ENCODE peak calls at places on chromosome 14, in seven cellular contexts. D, Z, E, C, G, P and O are unnamed samples.

GRCh38 chr14:101120636-101121398 is 217.3 kb upstream of the RTL1 start:
- DNase-seq in D (no peak), Z (no peak), E (peak; percentile 65), C (peak; percentile 49), G (no peak), P (peak; percentile 72), O (no peak)

GRCh38 chr14:94816113-94816512 is 46.2 kb upstream of the GSC start:
- DNase-seq in D (no peak), Z (no peak), E (no peak), C (no peak), G (no peak), P (no peak), O (no peak)

GRCh38 chr14:77882098-77882497 is 82.2 kb downstream of the ADCK1 start:
- DNase-seq in D (peak; percentile 18), Z (no peak), E (peak; percentile 95), C (no peak), G (no peak), P (peak; percentile 92), O (no peak)

GRCh38 chr14:49950275-49951250 is 57.7 kb downstream of the ARF6 start:
- DNase-seq in D (peak; percentile 98), Z (no peak), E (peak; percentile 82), C (peak; percentile 79), G (no peak), P (peak; percentile 45), O (peak; percentile 98)

GRCh38 chr14:79825046-79825521 is 386.2 kb downstream of the DIO2 start:
- DNase-seq in D (no peak), Z (no peak), E (no peak), C (no peak), G (peak; percentile 50), P (no peak), O (peak; percentile 67)

GRCh38 chr14:104680806-104681688 is 8.4 kb upstream of the INF2 start:
- DNase-seq in D (peak; percentile 89), Z (no peak), E (no peak), C (peak; percentile 90), G (peak; percentile 89), P (no peak), O (peak; percentile 83)

GRCh38 chr14:66288511-66288910 is 197.7 kb upstream of the CCDC196 start:
- DNase-seq in D (peak; percentile 39), Z (no peak), E (no peak), C (no peak), G (no peak), P (no peak), O (peak; percentile 59)

GRCh38 chr14:65045011-65045410 is 57.3 kb downstream of the MAX start:
- DNase-seq in D (no peak), Z (no peak), E (no peak), C (no peak), G (no peak), P (no peak), O (no peak)

GRCh38 chr14:37602605-37603453 is 7.4 kb downstream of the TTC6 start:
- DNase-seq in D (no peak), Z (no peak), E (no peak), C (peak; percentile 77), G (no peak), P (no peak), O (no peak)